ENCODE peak calls at places on chromosomes 2 and 18, in nine cellular contexts. S, B, K, Y, Q, R, V, Z and G are unnamed samples. For H3K36me3 and H3K4me1, the result is how much of the 10 kb centered on the place peaks cover.

GRCh38 chr2:83081835-83082522 is 1377.1 kb downstream of the SUCLG1 start:
- DNase-seq in K (no peak), Z (no peak), Y (no peak), B (no peak), V (no peak), Q (no peak), S (no peak), R (peak), G (no peak)

GRCh38 chr2:150339951-150340350 is 147.5 kb downstream of the RND3 start:
- DNase-seq in K (no peak), Z (no peak), Y (no peak), B (no peak), R (peak), V (no peak), S (no peak), Q (no peak), G (no peak)

GRCh38 chr18:46536215-46536874 is 120.7 kb downstream of the LOXHD1 start:
- DNase-seq in V (no peak), R (peak), Q (peak), K (no peak), B (no peak), S (no peak), Y (peak), Z (no peak), G (peak)

GRCh38 chr2:197454923-197455322 is 1.6 kb downstream of the COQ10B start:
- DNase-seq in S (no peak), Y (no peak), R (no peak), Q (no peak), V (no peak), B (no peak), Z (no peak), K (no peak), G (no peak)

GRCh38 chr2:31067259-31067658 is 71.0 kb downstream of the GALNT14 start:
- DNase-seq in K (no peak), Q (no peak), Z (no peak), S (no peak), B (no peak), V (no peak), R (no peak), Y (no peak), G (no peak)

GRCh38 chr2:175227382-175227781 is 45.9 kb upstream of the ATP5MC3 start:
- DNase-seq in Y (no peak), S (no peak), K (no peak), V (no peak), R (no peak), Z (no peak), Q (no peak), B (no peak), G (no peak)

GRCh38 chr2:9769171-9770005 is 73.9 kb upstream of the TAF1B start:
- DNase-seq in Z (no peak), Q (peak), B (no peak), K (no peak), Y (peak), R (no peak), V (no peak), S (no peak), G (no peak)

GRCh38 chr2:119489232-119489952 is 34.9 kb downstream of the SCTR start:
- DNase-seq in B (peak), Y (no peak), V (no peak), K (no peak), Q (peak), Z (no peak), S (no peak), R (no peak), G (no peak)

GRCh38 chr2:216643986-216644662 is 10.9 kb downstream of the IGFBP2 start:
- DNase-seq in Z (no peak), B (no peak), V (no peak), Y (peak), Q (no peak), R (peak), K (peak), S (no peak), G (no peak)

GRCh38 chr2:57890993-57891688 is 155.5 kb upstream of the VRK2 start:
- DNase-seq in K (no peak), B (no peak), Q (no peak), R (peak), Y (no peak), V (no peak), S (no peak), Z (no peak), G (no peak)

GRCh38 chr2:11610624-11611242 is 59.3 kb downstream of the NTSR2 start:
- DNase-seq in Z (no peak), B (no peak), S (no peak), K (no peak), Y (no peak), V (no peak), R (no peak), Q (no peak), G (no peak)

GRCh38 chr2:44974064-44974715 is 32.7 kb downstream of the SIX3 start:
- DNase-seq in B (no peak), Q (peak), S (peak), V (no peak), Z (peak), R (peak), Y (peak), K (no peak), G (no peak)

GRCh38 chr2:101521497-101521896 is 46.6 kb upstream of the RFX8 start:
- DNase-seq in V (no peak), R (no peak), S (no peak), Z (no peak), Y (no peak), Q (no peak), B (no peak), K (no peak), G (no peak)

GRCh38 chr2:71216501-71216900 is 10.4 kb downstream of the PAIP2B start:
- DNase-seq in K (no peak), Z (no peak), B (no peak), V (no peak), S (no peak), R (no peak), Y (no peak), Q (no peak), G (no peak)

GRCh38 chr2:132651115-132652099 is 18.6 kb downstream of the LYPD1 start:
- DNase-seq in B (no peak), V (no peak), K (peak), Y (peak), S (no peak), Z (no peak), Q (peak), R (peak), G (no peak)

GRCh38 chr18:79927597-79928562 is 23.6 kb downstream of the SLC66A2 start:
- DNase-seq in R (no peak), S (no peak), Q (peak), Z (peak), Y (no peak), K (peak), V (no peak), B (peak), G (no peak)

DNA sequence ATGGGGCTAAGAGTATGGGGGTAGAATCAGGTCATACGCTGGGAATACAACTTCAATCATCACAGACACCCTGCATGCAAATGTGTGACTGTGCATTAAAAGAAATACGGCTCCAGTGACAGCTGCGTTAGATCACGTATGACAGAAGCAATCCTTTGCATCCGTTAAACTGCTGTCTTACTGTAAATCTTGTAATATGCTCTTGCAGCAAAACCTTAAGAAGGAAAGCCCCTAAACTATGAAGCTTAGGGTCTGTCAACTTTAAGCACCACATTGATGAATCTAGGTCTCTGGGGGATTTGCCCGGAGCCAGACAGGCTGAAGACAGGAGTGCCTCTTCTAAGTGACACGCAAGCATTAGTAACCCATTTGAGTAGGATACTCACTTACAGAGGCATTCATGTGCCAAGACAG is 84.7 kb upstream of the EML6 start:
- DNase-seq in R (no peak), Q (no peak), V (no peak), K (no peak), Y (no peak), Z (no peak), B (no peak), S (no peak), G (no peak)
- H3K36me3 ChIP-seq in R (under half), Q (half or more), V (under half), K (under half), Y (under half), Z (under half), B (under half), S (under half), G (half or more)

DNA sequence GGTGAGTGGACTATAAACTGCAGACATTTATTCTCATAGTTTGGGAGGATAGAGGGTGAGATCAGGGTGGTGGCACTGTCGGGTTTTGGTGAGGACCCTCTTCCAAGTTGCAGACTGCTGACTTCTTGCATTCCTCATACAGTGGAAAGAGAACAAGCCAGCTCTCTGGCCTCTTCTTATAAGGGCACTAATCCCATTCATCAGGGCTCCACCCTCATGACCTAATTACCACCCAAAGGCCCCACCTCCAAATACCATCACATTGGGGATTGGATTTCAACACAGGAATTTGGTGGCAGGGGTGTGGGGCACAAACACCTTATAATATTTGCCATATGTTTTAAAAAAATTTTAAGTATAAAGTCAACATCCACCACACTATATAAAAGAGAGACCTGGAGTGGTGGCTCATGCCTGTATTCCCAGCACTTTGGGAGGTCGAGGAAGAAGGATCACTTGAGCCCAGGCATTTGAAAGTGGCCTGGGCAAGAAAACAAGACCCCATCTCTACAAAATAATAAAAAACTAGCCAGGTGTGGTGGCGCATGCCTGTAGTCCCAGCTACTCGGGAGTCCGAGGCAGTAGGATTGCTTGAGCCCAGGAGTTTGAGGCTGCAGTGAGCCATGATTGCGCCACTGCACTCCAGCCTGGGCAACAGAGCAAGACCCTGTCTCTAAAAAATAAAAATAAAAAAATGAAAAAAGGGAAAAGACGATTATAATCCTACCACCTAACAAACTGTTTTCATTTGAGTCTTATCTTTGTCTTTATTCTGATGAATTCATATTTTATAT is 44.0 kb downstream of the TCF7L1 start:
- DNase-seq in S (no peak), Z (no peak), Q (no peak), Y (no peak), V (no peak), B (no peak), K (no peak), R (no peak), G (no peak)
- H3K4me1 ChIP-seq in S (under half), Z (under half), Q (under half), Y (under half), V (under half), B (under half), K (under half), R (under half), G (under half)

GRCh38 chr2:230634146-230634545 is 78.5 kb upstream of the CAB39 start:
- DNase-seq in S (no peak), Z (no peak), Q (no peak), B (no peak), K (no peak), R (no peak), V (no peak), Y (no peak), G (no peak)
- H3K36me3 ChIP-seq in S (under half), Z (under half), Q (under half), B (under half), K (under half), R (under half), V (under half), Y (under half), G (under half)

GRCh38 chr2:177331446-177331997 is 61.1 kb upstream of the AGPS start:
- DNase-seq in B (no peak), Y (no peak), R (no peak), V (no peak), S (no peak), Z (no peak), K (no peak), Q (no peak), G (no peak)

GRCh38 chr2:177326591-177326990 is 62.1 kb upstream of the NFE2L2 start:
- DNase-seq in Y (no peak), B (no peak), Q (no peak), R (no peak), K (no peak), S (no peak), V (no peak), Z (no peak), G (no peak)

GRCh38 chr2:177327065-177327464 is 62.5 kb upstream of the NFE2L2 start:
- DNase-seq in S (no peak), R (no peak), Z (no peak), Q (no peak), Y (no peak), B (no peak), V (no peak), K (no peak), G (no peak)

GRCh38 chr2:177328056-177328455 is 63.5 kb upstream of the NFE2L2 start:
- DNase-seq in Z (no peak), Q (no peak), V (no peak), Y (no peak), R (no peak), B (no peak), S (no peak), K (no peak), G (no peak)

GRCh38 chr2:177329035-177329434 is 63.5 kb upstream of the AGPS start:
- DNase-seq in S (no peak), Q (no peak), B (no peak), Z (no peak), Y (no peak), V (no peak), R (no peak), K (no peak), G (no peak)
- H3K4me1 ChIP-seq in S (under half), Q (under half), B (under half), Z (under half), Y (under half), V (under half), R (under half), K (under half), G (under half)

DNA sequence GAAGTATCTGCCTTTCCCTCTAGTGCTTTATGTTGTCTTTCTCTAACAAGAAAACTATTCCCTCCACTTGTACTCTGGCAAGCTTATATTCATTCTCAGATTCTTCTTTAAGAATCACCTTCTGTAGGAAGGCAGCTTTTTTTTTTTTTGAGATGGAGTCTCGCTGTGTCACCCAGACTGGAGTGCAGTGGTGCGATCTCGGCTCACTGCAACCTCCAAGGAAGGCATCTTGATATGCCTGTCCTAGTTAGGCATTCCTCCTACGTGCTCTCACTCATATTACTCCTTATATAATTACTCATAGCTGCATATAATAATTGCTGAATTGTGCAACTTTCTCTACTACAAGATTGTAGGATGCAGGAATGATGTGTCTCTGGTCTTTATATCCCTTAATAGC is 15.8 kb downstream of the NDUFS1 start:
- DNase-seq in K (no peak), V (no peak), B (no peak), Z (no peak), Y (no peak), S (no peak), R (no peak), Q (no peak), G (no peak)
- H3K36me3 ChIP-seq in K (under half), V (under half), B (half or more), Z (under half), Y (under half), S (under half), R (half or more), Q (half or more), G (under half)

DNA sequence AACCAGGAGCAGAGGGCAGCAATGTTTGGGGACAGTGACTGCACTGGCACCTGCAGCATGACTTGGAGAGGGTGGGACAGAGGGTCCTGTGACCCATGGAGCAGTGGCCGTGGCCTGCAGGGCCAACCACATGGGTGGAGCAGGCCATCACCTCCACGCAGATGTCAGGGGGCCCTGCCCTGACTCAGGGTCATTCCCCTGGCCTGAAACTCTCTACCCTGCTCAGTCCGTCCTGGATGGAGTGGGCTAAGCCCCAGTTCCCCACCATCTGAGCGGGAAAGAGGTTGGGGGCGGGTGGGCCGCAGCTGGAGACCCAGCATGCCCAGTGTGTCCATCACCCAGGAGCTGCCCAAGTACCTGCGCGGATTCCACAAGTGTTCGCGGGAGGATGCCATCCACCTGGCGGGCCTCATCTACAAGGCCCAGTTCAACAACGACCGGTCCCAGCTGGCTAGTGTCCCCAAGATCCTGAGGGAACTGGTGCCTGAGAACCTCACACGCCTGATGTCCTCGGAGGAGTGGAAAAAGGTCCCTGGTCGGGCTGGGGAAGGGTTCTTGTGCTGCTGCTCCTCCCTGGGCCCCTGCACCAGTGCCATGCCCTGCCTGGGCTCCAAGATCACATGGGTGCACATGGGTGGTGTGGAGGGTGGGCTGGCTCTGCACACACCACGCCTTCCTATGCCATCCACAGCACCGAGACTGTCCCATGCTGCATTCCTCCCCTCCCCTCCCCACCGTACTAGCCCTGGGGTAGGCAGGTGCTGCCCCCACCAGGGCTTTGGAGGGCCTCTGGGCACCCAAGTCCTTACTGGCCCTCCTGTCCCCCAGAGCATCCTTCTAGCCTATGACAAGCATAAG is 10.3 kb upstream of the GPR17 start:
- DNase-seq in B (no peak), V (no peak), Z (no peak), K (no peak), R (no peak), Q (no peak), S (no peak), Y (no peak), G (no peak)
- H3K4me1 ChIP-seq in B (under half), V (half or more), Z (under half), K (under half), R (under half), Q (under half), S (under half), Y (under half), G (half or more)

GRCh38 chr2:110642360-110642759 is 35.5 kb downstream of the BUB1 start:
- DNase-seq in V (no peak), Z (no peak), Q (no peak), B (no peak), R (no peak), Y (no peak), K (no peak), S (no peak), G (no peak)
- H3K36me3 ChIP-seq in V (under half), Z (under half), Q (half or more), B (under half), R (under half), Y (under half), K (under half), S (under half), G (under half)

DNA sequence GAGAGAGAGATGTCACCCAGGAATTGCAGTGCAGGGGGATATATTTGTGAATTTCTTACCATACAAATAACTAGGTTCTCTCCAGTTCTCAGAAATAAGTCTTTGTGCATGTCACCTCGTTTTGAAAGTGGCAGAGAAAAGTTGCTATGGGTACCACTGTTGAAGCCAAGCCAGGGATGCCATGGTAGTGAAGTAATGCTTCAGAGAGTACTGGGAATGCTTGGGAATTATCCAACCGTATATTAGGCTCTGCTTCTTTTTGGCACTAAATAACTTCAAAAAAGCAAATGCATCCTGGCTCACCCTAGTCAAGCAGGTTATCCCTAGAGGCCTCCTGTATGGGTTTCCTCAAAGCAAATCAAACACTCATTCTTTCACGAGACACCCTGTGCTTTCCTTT is 50.7 kb upstream of the DDX18 start:
- DNase-seq in R (peak), S (no peak), K (peak), Z (no peak), B (no peak), Q (no peak), V (no peak), Y (no peak), G (no peak)
- H3K4me1 ChIP-seq in R (under half), S (under half), K (under half), Z (under half), B (under half), Q (under half), V (under half), Y (under half), G (under half)

GRCh38 chr2:86037795-86038192 is 67.9 kb downstream of the POLR1A start:
- DNase-seq in B (no peak), Q (no peak), R (peak), Y (no peak), S (no peak), V (no peak), K (no peak), Z (no peak), G (no peak)
- H3K36me3 ChIP-seq in B (under half), Q (half or more), R (under half), Y (under half), S (half or more), V (under half), K (under half), Z (under half), G (under half)